ENCODE peak calls at places on chromosome 17, in four cellular contexts. N is PC-9, D is epithelial cell of esophagus, Z is stomach. Y is an unnamed sample.

GRCh38 chr17:82985973-82986372 is 93.4 kb upstream of the METRNL start:
- DNase-seq in D (no peak), Z (peak; percentile 38), N (no peak), Y (no peak)

GRCh38 chr17:67999291-67999911 is 3.1 kb upstream of the C17orf58 start:
- DNase-seq in D (peak; percentile 82), Z (no peak), N (no peak), Y (no peak)

GRCh38 chr17:73770115-73770848 is 126.0 kb upstream of the SDK2 start:
- DNase-seq in Z (peak; percentile 81), D (peak; percentile 44), N (no peak), Y (peak; percentile 59)

GRCh38 chr17:50076591-50077235 is 18.4 kb upstream of the PDK2 start:
- DNase-seq in N (no peak), Z (no peak), D (no peak), Y (no peak)

GRCh38 chr17:31074772-31075538 is 19.8 kb upstream of the NF1 start:
- DNase-seq in Z (no peak), N (peak; percentile 32), D (peak; percentile 78), Y (no peak)

GRCh38 chr17:45231481-45232116 is 9.9 kb downstream of the FMNL1 start:
- DNase-seq in Z (peak; percentile 56), N (no peak), D (no peak), Y (no peak)

GRCh38 chr17:8865811-8866210 is 1.7 kb downstream of the PIK3R6 start:
- DNase-seq in Z (no peak), N (no peak), D (no peak), Y (no peak)

GRCh38 chr17:45995617-45996270 is 3.3 kb upstream of the STH start:
- DNase-seq in N (no peak), Z (no peak), D (no peak), Y (no peak)

GRCh38 chr17:76383645-76384221 is 676 bp upstream of the SPHK1 start:
- DNase-seq in Z (peak; percentile 37), N (no peak), D (peak; percentile 57), Y (no peak)

GRCh38 chr17:47653442-47653841 is 3.7 kb downstream of the KPNB1 start:
- DNase-seq in Z (no peak), D (no peak), N (no peak), Y (no peak)
- H3K4me3 ChIP-seq in Z (no peak overlapping the region), D (no peak overlapping the region), N (no peak overlapping the region), Y (no peak overlapping the region)

GRCh38 chr17:78828470-78829185 is 12.0 kb downstream of the USP36 start:
- DNase-seq in N (no peak), D (peak; percentile 73), Z (no peak), Y (no peak)
- TF ChIP-seq CTCF in N (no peak), D (peak; percentile 54), Z (no peak), Y (peak; percentile 4)

GRCh38 chr17:47873200-47874090 is 22.5 kb upstream of the SP6 start:
- DNase-seq in D (no peak), N (no peak), Z (no peak), Y (no peak)

GRCh38 chr17:47872651-47873161 is 21.7 kb upstream of the SP6 start:
- DNase-seq in D (no peak), Z (no peak), N (no peak), Y (no peak)

GRCh38 chr17:47871048-47871447 is 20.1 kb upstream of the SP6 start:
- DNase-seq in Z (no peak), D (no peak), N (no peak), Y (no peak)

GRCh38 chr17:47870042-47870441 is 19.1 kb upstream of the SP6 start:
- DNase-seq in N (no peak), D (no peak), Z (no peak), Y (no peak)

DNA sequence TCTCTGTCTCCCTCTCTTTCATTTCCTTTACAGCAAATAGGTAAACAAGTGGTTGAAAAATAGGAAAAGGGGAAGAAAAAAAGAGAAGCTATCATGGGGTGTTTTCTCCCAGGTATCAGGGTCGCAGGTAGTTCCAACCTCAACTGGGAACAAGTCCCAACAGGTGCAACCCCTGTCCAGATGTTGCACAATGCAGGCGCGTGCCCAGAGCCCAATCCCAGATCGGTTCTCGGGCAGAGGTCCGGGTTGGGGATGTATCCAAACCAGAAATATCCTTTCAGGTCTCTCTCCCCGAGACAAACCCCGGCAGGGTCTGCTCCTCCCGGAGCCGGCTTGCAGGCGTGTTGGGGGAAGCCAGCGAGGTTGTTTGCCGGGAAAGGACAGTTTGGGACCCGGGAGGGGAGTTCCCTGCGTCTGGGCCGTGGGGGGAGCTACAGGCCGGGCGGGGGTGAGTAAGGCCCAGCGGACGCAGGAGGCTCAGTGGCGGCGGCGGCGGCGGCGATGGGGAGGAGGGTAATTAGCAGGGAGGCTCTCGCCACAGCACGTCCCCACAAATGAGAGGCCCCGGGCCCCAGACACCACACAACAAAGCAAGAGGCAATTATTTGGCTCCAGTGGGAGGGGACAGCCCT is 21.2 kb upstream of the SP6 start:
- DNase-seq in N (no peak), D (peak; percentile 56), Z (no peak), Y (no peak)
- H3K4me3 ChIP-seq in N (no peak overlapping the region), D (no peak overlapping the region), Z (no peak overlapping the region), Y (no peak overlapping the region)

DNA sequence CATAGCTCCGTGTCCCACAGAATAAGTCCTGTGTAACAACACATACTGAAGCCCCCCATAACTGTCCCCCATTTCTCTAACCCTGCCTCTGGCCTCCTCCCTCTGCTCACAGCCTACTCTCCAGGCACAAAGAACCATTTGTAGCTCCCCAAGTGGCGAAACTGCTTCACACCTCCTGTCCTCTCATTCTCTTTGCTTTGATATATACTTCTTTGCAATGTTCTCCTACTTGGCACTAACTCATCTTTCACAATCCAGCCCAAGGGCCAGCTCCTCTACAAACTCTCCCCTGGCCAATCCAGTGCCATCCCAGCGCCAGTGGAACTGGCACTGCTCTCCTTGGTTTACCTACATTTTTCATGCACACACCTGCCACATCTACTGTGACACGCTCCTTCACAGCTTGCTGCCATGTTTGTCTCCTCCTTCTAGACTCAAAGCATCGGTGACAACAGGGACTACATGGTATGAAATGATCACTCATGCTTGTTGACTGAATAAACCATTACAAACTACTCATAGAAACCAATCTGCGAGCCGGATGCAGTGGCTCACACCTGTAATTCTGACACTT is 12.8 kb downstream of the CYTH1 start:
- DNase-seq in Z (no peak), N (no peak), D (no peak), Y (no peak)
- TF ChIP-seq CTCF in Z (no peak), N (no peak), D (peak; percentile 36), Y (no peak)

Y was measured in LNCaP clone FGC.